ENCODE peak calls at places on chromosomes 4 and X, in ten cellular contexts. A is colonic mucosa, Z is mesenchymal stem cell, J is IMR-90, C is neuronal stem cell, X is H9, S is SK-N-SH, P is fibroblast of lung, V is keratinocyte, Q is mesendoderm. K is an unnamed sample.

GRCh38 chr4:61336911-61337310 is 136.8 kb downstream of the ADGRL3 start:
- DNase-seq in Q (peak; percentile 74), C (peak; percentile 24), S (no peak), Z (no peak), X (peak; percentile 53), A (no peak), J (no peak), P (no peak), V (no peak), K (no peak)

GRCh38 chr4:15971068-15971801 is 8.3 kb upstream of the FGFBP2 start:
- DNase-seq in C (no peak), V (no peak), A (no peak), Q (no peak), X (no peak), S (no peak), J (no peak), P (no peak), Z (no peak), K (no peak)

GRCh38 chr4:8289151-8289750 is 19.7 kb downstream of the HTRA3 start:
- DNase-seq in Q (no peak), J (no peak), X (no peak), A (no peak), P (no peak), C (no peak), S (no peak), Z (no peak), V (no peak), K (peak; percentile 53)

GRCh38 chrX:7580127-7580526 is 262.8 kb upstream of the VCX start:
- DNase-seq in S (no peak), J (no peak), Z (no peak), V (no peak), X (no peak), A (no peak), C (no peak), P (no peak), Q (peak; percentile 4), K (no peak)

GRCh38 chrX:40207626-40208025 is 109.9 kb upstream of the BCOR start:
- DNase-seq in C (no peak), Q (no peak), V (no peak), X (no peak), S (no peak), P (no peak), Z (no peak), A (no peak), J (peak; percentile 19), K (no peak)

GRCh38 chr4:38661371-38661770 is 2.6 kb upstream of the KLF3 start:
- DNase-seq in Z (no peak), V (no peak), J (no peak), A (no peak), X (no peak), Q (no peak), S (no peak), P (no peak), C (no peak), K (no peak)

GRCh38 chr4:153260553-153261306 is 56.5 kb downstream of the TRIM2 start:
- DNase-seq in C (no peak), J (peak; percentile 23), V (no peak), Z (no peak), X (no peak), A (peak; percentile 61), P (peak; percentile 39), Q (peak; percentile 30), S (peak; percentile 51), K (no peak)

GRCh38 chrX:96183843-96184242 is 500.8 kb upstream of the DIAPH2 start:
- DNase-seq in Q (peak; percentile 41), Z (peak; percentile 0), S (no peak), X (no peak), J (peak; percentile 1), C (no peak), V (no peak), A (no peak), P (peak; percentile 37), K (no peak)

GRCh38 chr4:5372198-5372597 is 320.9 kb downstream of the STK32B start:
- DNase-seq in S (no peak), Q (no peak), A (no peak), J (no peak), C (no peak), Z (no peak), X (no peak), P (no peak), V (no peak), K (no peak)
- H3K9ac ChIP-seq in S (no peak overlapping the region), Q (no peak overlapping the region), A (no peak overlapping the region), J (no peak overlapping the region), C (no peak overlapping the region), Z (no peak overlapping the region), X (no peak overlapping the region), P (no peak overlapping the region), V (no peak overlapping the region), K (no peak overlapping the region)

DNA sequence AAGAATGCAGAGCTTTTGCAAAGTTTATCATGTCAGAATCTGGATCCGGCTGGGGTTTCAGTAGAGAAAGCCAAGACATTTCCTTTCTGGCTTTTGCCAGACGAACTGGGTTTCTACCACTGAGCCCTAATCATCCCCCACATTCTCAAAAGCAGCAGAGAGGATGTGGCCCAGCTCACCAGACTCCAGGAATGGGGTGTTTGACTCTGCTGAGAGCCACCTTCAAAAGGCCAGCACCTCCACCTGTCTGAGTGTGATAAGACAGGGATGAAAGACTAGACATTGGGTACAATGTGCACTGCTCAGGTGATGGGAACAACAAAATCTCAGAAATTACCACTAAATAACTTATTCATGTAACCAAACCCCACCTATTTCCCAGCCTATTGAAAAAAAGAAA is 25.7 kb upstream of the CCKAR start:
- DNase-seq in A (no peak), X (no peak), Q (no peak), J (no peak), Z (no peak), V (no peak), P (no peak), C (no peak), S (no peak), K (no peak)
- H3K27ac ChIP-seq in A (no peak overlapping the region), X (no peak overlapping the region), Q (no peak overlapping the region), J (no peak overlapping the region), Z (no peak overlapping the region), V (no peak overlapping the region), P (no peak overlapping the region), C (no peak overlapping the region), S (no peak overlapping the region), K (no peak overlapping the region)

GRCh38 chrX:55907968-55908607 is 190.5 kb downstream of the RRAGB start:
- DNase-seq in J (no peak), V (no peak), P (peak; percentile 33), X (peak; percentile 83), Q (peak; percentile 91), S (no peak), A (peak; percentile 75), Z (peak; percentile 61), C (peak; percentile 37), K (peak; percentile 83)
- H3K9ac ChIP-seq in J (no peak overlapping the region), V (peak overlapping the region; percentile 45), P (peak overlapping the region; percentile 21), X (peak overlapping the region; percentile 61), Q (peak overlapping the region; percentile 79), S (peak overlapping the region; percentile 31), A (peak overlapping the region; percentile 51), Z (peak overlapping the region; percentile 78), C (no peak overlapping the region), K (peak overlapping the region; percentile 69)

GRCh38 chrX:45070116-45071007 is 130.3 kb downstream of the DIPK2B start:
- DNase-seq in P (peak; percentile 69), V (no peak), C (no peak), A (peak; percentile 41), Q (peak; percentile 35), S (peak; percentile 36), X (no peak), J (peak; percentile 67), Z (peak; percentile 42), K (no peak)
- H3K27ac ChIP-seq in P (no peak overlapping the region), V (no peak overlapping the region), C (no peak overlapping the region), A (no peak overlapping the region), Q (no peak overlapping the region), S (peak overlapping the region; percentile 11), X (no peak overlapping the region), J (no peak overlapping the region), Z (no peak overlapping the region), K (no peak overlapping the region)

DNA sequence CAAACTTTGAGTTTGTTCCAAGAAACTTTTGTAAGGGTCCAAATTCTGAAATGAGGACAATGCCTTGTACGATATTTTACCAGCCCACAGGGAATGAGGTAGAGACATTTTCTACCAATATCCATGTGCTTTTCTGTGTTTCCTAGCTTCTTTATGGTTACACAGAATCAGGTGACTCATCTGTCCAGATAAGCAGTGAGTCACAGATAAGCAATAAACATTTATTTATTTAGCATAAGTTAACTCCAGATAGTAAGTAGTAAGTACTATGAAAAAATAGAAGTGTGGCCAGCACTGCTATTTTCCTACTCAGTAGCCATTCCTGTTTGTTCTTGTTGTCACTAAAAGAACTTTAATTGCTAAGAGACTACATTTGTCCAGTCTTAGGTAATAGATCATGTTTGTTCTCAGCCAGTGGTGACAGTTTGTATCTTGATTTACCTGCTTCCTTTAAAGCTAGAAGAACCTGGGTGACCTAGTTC is 7.4 kb downstream of the AFF1 start:
- DNase-seq in S (no peak), V (no peak), C (no peak), A (no peak), J (peak; percentile 85), P (peak; percentile 46), X (no peak), Z (peak; percentile 88), Q (no peak), K (no peak)
- H3K9ac ChIP-seq in S (no peak overlapping the region), V (no peak overlapping the region), C (no peak overlapping the region), A (no peak overlapping the region), J (no peak overlapping the region), P (no peak overlapping the region), X (no peak overlapping the region), Z (no peak overlapping the region), Q (no peak overlapping the region), K (no peak overlapping the region)

DNA sequence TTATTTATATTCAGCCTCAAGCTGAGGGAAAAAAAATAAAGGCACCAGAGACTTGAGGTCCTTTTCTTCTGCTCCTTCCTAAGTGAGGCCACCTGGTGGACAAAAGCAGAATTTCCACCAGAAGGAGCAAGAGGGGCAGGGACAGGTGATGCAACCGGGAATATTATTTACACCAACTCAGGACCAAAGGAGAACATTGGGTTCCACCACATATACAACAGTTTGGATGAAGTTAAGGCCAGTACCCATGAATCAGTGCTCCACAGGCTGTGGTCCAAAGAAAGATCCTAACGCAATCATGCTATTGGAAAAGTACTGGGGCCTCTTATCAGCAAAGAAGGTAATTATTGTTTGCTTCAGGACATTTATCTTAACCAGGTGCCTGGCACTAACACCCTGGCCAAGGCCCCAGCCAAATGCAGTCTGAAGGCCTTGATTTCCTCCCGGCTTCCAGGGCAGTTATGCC is 57.4 kb downstream of the TSC22D3 start:
- DNase-seq in S (peak; percentile 69), X (peak; percentile 83), J (peak; percentile 78), V (no peak), A (peak; percentile 90), Z (peak; percentile 87), C (peak; percentile 54), P (peak; percentile 92), Q (peak; percentile 88), K (no peak)
- H3K27ac ChIP-seq in S (no peak overlapping the region), X (no peak overlapping the region), J (no peak overlapping the region), V (peak overlapping the region; percentile 42), A (no peak overlapping the region), Z (no peak overlapping the region), C (no peak overlapping the region), P (no peak overlapping the region), Q (no peak overlapping the region), K (no peak overlapping the region)

GRCh38 chrX:72573158-72573511 is 492 bp upstream of the HDAC8 start:
- DNase-seq in J (no peak), Q (no peak), X (no peak), C (no peak), A (no peak), V (no peak), S (no peak), Z (no peak), P (no peak), K (no peak)
- H3K9ac ChIP-seq in J (no peak overlapping the region), Q (no peak overlapping the region), X (no peak overlapping the region), C (no peak overlapping the region), A (no peak overlapping the region), V (peak overlapping the region; percentile 74), S (peak overlapping the region; percentile 78), Z (peak overlapping the region; percentile 90), P (no peak overlapping the region), K (no peak overlapping the region)

K was measured in kidney.